ENCODE peak calls at places on chromosomes 13 and 19, in seven cellular contexts. W is GM10248, A is fibroblast of mammary gland, B is thoracic aorta, Q is endodermal cell, K is NCI-H774, U is GM03348. Y is an unnamed sample.

GRCh38 chr19:40605201-40605971 is 4.2 kb downstream of the LTBP4 start:
- DNase-seq in W (peak; percentile 76), A (peak; percentile 53), B (no peak), Q (peak; percentile 87), K (peak; percentile 63), U (peak; percentile 75), Y (peak; percentile 77)

GRCh38 chr13:112747256-112747655 is 57.4 kb downstream of the ATP11A start:
- DNase-seq in W (no peak), A (no peak), B (no peak), Q (no peak), K (no peak), U (no peak), Y (no peak)

GRCh38 chr13:40149611-40150283 is 494.3 kb downstream of the COG6 start:
- DNase-seq in W (no peak), A (peak; percentile 95), B (peak; percentile 52), Q (no peak), K (no peak), U (peak; percentile 78), Y (peak; percentile 19)

GRCh38 chr19:29293292-29293691 is 80.3 kb upstream of the UQCRFS1 start:
- DNase-seq in W (no peak), A (no peak), B (no peak), Q (no peak), K (no peak), U (no peak), Y (no peak)

GRCh38 chr13:87234981-87235380 is 436.2 kb upstream of the SLITRK5 start:
- DNase-seq in W (no peak), A (peak; percentile 26), B (no peak), Q (no peak), K (no peak), U (no peak), Y (no peak)

GRCh38 chr13:76848596-76848995 is 37.6 kb downstream of the KCTD12 start:
- DNase-seq in W (no peak), A (peak; percentile 61), B (no peak), Q (no peak), K (no peak), U (peak; percentile 53), Y (no peak)

GRCh38 chr19:46297700-46298476 is 1.0 kb downstream of the HIF3A start:
- DNase-seq in W (no peak), A (peak; percentile 54), B (peak; percentile 47), Q (peak; percentile 58), K (no peak), U (no peak), Y (peak; percentile 36)

GRCh38 chr13:27839809-27840467 is 47.7 kb downstream of the GSX1 start:
- DNase-seq in W (no peak), A (no peak), B (no peak), Q (no peak), K (peak; percentile 2), U (no peak), Y (no peak)

GRCh38 chr19:36686365-36687213 is 823 bp upstream of the ZNF567 start:
- DNase-seq in W (no peak), A (peak; percentile 16), B (no peak), Q (peak; percentile 52), K (no peak), U (peak; percentile 15), Y (peak; percentile 14)

GRCh38 chr19:54172764-54173699 is at the start of gene TMC4:
- DNase-seq in W (no peak), A (peak; percentile 35), B (no peak), Q (peak; percentile 94), K (peak; percentile 79), U (peak; percentile 25), Y (peak; percentile 74)

GRCh38 chr13:75704942-75705320 is 68.8 kb downstream of the LMO7 start:
- DNase-seq in W (no peak), A (peak; percentile 11), B (no peak), Q (no peak), K (no peak), U (no peak), Y (peak; percentile 62)

GRCh38 chr19:2176336-2176994 is 12.7 kb downstream of the DOT1L start:
- DNase-seq in W (no peak), A (no peak), B (no peak), Q (no peak), K (no peak), U (no peak), Y (peak; percentile 61)

GRCh38 chr13:78241278-78241919 is 322.8 kb upstream of the EDNRB start:
- DNase-seq in W (peak; percentile 15), A (peak; percentile 46), B (no peak), Q (peak; percentile 85), K (peak; percentile 4), U (peak; percentile 62), Y (no peak)

GRCh38 chr13:26853272-26853818 is 92.8 kb upstream of the GPR12 start:
- DNase-seq in W (no peak), A (no peak), B (no peak), Q (no peak), K (no peak), U (no peak), Y (no peak)

GRCh38 chr13:28540612-28541011 is 45.7 kb upstream of the FLT1 start:
- DNase-seq in W (peak; percentile 41), A (no peak), B (no peak), Q (no peak), K (no peak), U (no peak), Y (no peak)

GRCh38 chr19:58356236-58356970 is 3.1 kb upstream of the A1BG start:
- DNase-seq in W (no peak), A (peak; percentile 35), B (no peak), Q (peak; percentile 50), K (no peak), U (peak; percentile 31), Y (no peak)

GRCh38 chr19:14482112-14482941 is 7.2 kb upstream of the PTGER1 start:
- DNase-seq in W (no peak), A (no peak), B (no peak), Q (no peak), K (no peak), U (no peak), Y (no peak)

GRCh38 chr13:93857126-93857525 is 622.4 kb downstream of the DCT start:
- DNase-seq in W (no peak), A (peak; percentile 47), B (no peak), Q (no peak), K (no peak), U (peak; percentile 5), Y (no peak)

GRCh38 chr19:48715681-48716171 is 3.8 kb downstream of the MAMSTR start:
- DNase-seq in W (no peak), A (peak; percentile 50), B (no peak), Q (peak; percentile 54), K (no peak), U (peak; percentile 27), Y (no peak)

GRCh38 chr13:76692326-76692725 is 193.9 kb downstream of the KCTD12 start:
- DNase-seq in W (no peak), A (no peak), B (no peak), Q (no peak), K (no peak), U (peak; percentile 7), Y (no peak)

GRCh38 chr19:50649433-50650391 is at the start of gene C19orf81:
- DNase-seq in W (no peak), A (peak; percentile 9), B (no peak), Q (peak; percentile 93), K (no peak), U (no peak), Y (no peak)

GRCh38 chr19:54928299-54928698 is 19.0 kb downstream of the NLRP7 start:
- DNase-seq in W (no peak), A (peak; percentile 6), B (no peak), Q (no peak), K (no peak), U (no peak), Y (no peak)

GRCh38 chr13:80654638-80655249 is 313.8 kb upstream of the SPRY2 start:
- DNase-seq in W (no peak), A (no peak), B (no peak), Q (peak; percentile 44), K (no peak), U (no peak), Y (no peak)

GRCh38 chr19:33773704-33774624 is 22.7 kb upstream of the KCTD15 start:
- DNase-seq in W (no peak), A (no peak), B (no peak), Q (no peak), K (no peak), U (no peak), Y (no peak)

GRCh38 chr13:98761126-98761978 is 8.9 kb upstream of the SLC15A1 start:
- DNase-seq in W (peak; percentile 49), A (peak; percentile 85), B (no peak), Q (no peak), K (no peak), U (peak; percentile 54), Y (no peak)

GRCh38 chr19:44869728-44870470 is 21.2 kb upstream of the TOMM40 start:
- DNase-seq in W (no peak), A (peak; percentile 92), B (no peak), Q (no peak), K (no peak), U (peak; percentile 39), Y (no peak)

GRCh38 chr13:67880916-67881315 is 650.8 kb upstream of the PCDH9 start:
- DNase-seq in W (no peak), A (no peak), B (no peak), Q (no peak), K (no peak), U (no peak), Y (no peak)

GRCh38 chr19:51107406-51108065 is 673 bp downstream of the CTU1 start:
- DNase-seq in W (no peak), A (peak; percentile 36), B (no peak), Q (no peak), K (no peak), U (peak; percentile 30), Y (no peak)

Y was measured in prostate gland.